ENCODE peak calls at places on chromosome 21, in six cellular contexts. Z is IMR-90, E is H9, R is mesenchymal stem cell, G is H1, O is neuronal stem cell. V is an unnamed sample.

GRCh38 chr21:29293495-29293894 is 5.2 kb upstream of the BACH1 start:
- DNase-seq in R (no peak), Z (no peak), G (no peak), O (no peak), E (no peak), V (no peak)

GRCh38 chr21:35303085-35303484 is 254.0 kb upstream of the RUNX1 start:
- DNase-seq in E (no peak), Z (peak), O (no peak), R (peak), G (no peak), V (peak)

GRCh38 chr21:44011123-44011773 is 861 bp upstream of the TRAPPC10 start:
- DNase-seq in E (peak), G (no peak), O (no peak), Z (no peak), R (no peak), V (no peak)

GRCh38 chr21:35050348-35051286 is 1.5 kb upstream of the RUNX1 start:
- DNase-seq in Z (peak), O (no peak), R (peak), E (no peak), G (no peak), V (no peak)

GRCh38 chr21:44285547-44285992 is at the start of gene AIRE:
- DNase-seq in Z (peak), R (peak), G (no peak), E (no peak), O (no peak), V (peak)

GRCh38 chr21:44551290-44552015 is at the start of gene KRTAP10-2:
- DNase-seq in E (peak), Z (no peak), G (no peak), R (no peak), O (no peak), V (no peak)

GRCh38 chr21:34960672-34961071 is 88.4 kb downstream of the RUNX1 start:
- DNase-seq in E (no peak), O (no peak), Z (no peak), G (no peak), R (no peak), V (no peak)

GRCh38 chr21:37675202-37675801 is 241.0 kb downstream of the KCNJ6 start:
- DNase-seq in O (peak), G (peak), Z (peak), E (peak), R (peak), V (peak)

GRCh38 chr21:33840771-33841170 is 74.8 kb downstream of the ATP5PO start:
- DNase-seq in G (no peak), O (no peak), Z (peak), E (no peak), R (no peak), V (no peak)

GRCh38 chr21:15687208-15687607 is 42.6 kb upstream of the USP25 start:
- DNase-seq in R (peak), G (no peak), Z (peak), E (no peak), O (no peak), V (peak)

GRCh38 chr21:32602099-32602498 is 10.1 kb downstream of the CFAP298 start:
- DNase-seq in E (no peak), O (no peak), Z (no peak), G (no peak), R (no peak), V (no peak)
- H3K14ac ChIP-seq in E (no peak), O (no peak), Z (no peak), G (no peak), R (no peak), V (no peak)

GRCh38 chr21:23218667-23219066 is 2220.5 kb downstream of the NCAM2 start:
- DNase-seq in G (no peak), R (no peak), Z (no peak), O (no peak), E (no peak), V (no peak)

GRCh38 chr21:23223882-23224281 is 2225.7 kb downstream of the NCAM2 start:
- DNase-seq in Z (no peak), E (no peak), G (peak), R (no peak), O (no peak), V (no peak)
- H3K14ac ChIP-seq in Z (no peak), E (no peak), G (no peak), R (no peak), O (no peak), V (no peak)

GRCh38 chr21:17738171-17738953 is 80.8 kb downstream of the C21orf91 start:
- DNase-seq in Z (no peak), E (peak), G (no peak), O (no peak), R (peak), V (peak)
- H3K14ac ChIP-seq in Z (no peak), E (no peak), G (no peak), O (no peak), R (no peak), V (no peak)

DNA sequence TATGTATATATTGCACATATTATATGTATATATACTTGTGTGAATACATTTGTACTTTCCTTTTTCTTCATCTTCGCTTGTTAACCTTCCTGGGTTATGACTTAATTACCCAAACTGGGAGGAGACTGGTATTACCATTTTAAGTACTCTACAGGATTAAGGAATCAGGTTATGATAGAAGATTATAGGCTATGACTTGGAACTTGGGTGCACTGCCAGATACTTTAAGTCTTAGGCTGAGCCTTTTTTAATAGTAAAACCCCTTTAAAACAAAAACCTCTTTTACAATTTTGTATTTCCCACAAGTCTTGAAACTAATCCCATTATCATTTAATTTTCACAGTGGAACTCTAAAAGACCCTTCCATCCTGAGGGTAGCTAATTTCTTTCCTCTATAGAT is 6.0 kb downstream of the BRWD1 start:
- DNase-seq in O (no peak), G (no peak), Z (no peak), E (no peak), R (no peak), V (no peak)
- H3K14ac ChIP-seq in O (no peak), G (no peak), Z (no peak), E (no peak), R (no peak), V (no peak)

DNA sequence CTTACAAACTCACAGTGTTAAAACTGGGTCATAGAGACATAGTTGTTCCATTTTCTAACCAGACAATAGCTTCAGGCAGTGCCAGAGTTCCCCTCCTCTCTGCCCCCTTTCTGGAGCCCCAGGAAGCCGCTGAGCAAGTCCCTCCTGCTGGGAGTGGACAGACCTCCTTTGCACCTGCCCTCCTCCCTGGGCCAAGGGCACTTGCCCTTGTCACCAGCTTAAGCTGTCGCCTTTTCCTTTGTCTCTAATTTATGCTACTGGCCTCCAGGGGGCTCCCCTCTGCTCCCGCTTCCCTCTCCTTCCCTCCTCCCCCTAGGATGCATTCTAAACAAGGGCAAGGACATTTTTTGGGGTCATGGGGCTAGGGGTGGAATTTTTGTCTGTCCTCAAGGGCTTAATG is 182.4 kb downstream of the MIS18A start:
- DNase-seq in G (peak), O (peak), R (no peak), E (peak), Z (no peak), V (peak)
- H3K14ac ChIP-seq in G (no peak), O (no peak), R (no peak), E (no peak), Z (no peak), V (no peak)

GRCh38 chr21:45630066-45630694 is 13.3 kb upstream of the PCBP3 start:
- DNase-seq in E (peak), Z (no peak), O (no peak), G (no peak), R (no peak), V (no peak)
- H3K14ac ChIP-seq in E (no peak), Z (no peak), O (peak), G (no peak), R (no peak), V (no peak)

GRCh38 chr21:42308161-42308913 is 6.9 kb downstream of the TFF3 start:
- DNase-seq in O (no peak), G (no peak), Z (no peak), R (no peak), E (no peak), V (no peak)
- H3K14ac ChIP-seq in O (no peak), G (no peak), Z (no peak), R (no peak), E (no peak), V (no peak)